ENCODE peak calls at places on chromosomes 13 and 19, in six cellular contexts. One of them, this sample, is unnamed.

GRCh38 chr19:54011507-54012211 is 20.2 kb downstream of the CACNG6 start:
- DNase-seq in iPS-NIHi11: peak; percentile 61
- DNase-seq in neural crest cell: no peak
- DNase-seq in activated CD8-positive, alpha-beta T cell treated with anti-CD3 and anti-CD28 coated beads for 36 hours: no peak
- DNase-seq in amniotic stem cell: no peak
- DNase-seq in T follicular helper cell: no peak
- DNase-seq in this sample: no peak

GRCh38 chr19:8494158-8494557 is 8.3 kb downstream of the PRAM1 start:
- DNase-seq in amniotic stem cell: no peak
- DNase-seq in activated CD8-positive, alpha-beta T cell treated with anti-CD3 and anti-CD28 coated beads for 36 hours: peak; percentile 43
- DNase-seq in neural crest cell: no peak
- DNase-seq in T follicular helper cell: no peak
- DNase-seq in iPS-NIHi11: no peak
- DNase-seq in this sample: no peak

GRCh38 chr13:53138369-53139036 is 109.9 kb downstream of the OLFM4 start:
- DNase-seq in neural crest cell: no peak
- DNase-seq in amniotic stem cell: no peak
- DNase-seq in T follicular helper cell: no peak
- DNase-seq in activated CD8-positive, alpha-beta T cell treated with anti-CD3 and anti-CD28 coated beads for 36 hours: no peak
- DNase-seq in iPS-NIHi11: no peak
- DNase-seq in this sample: no peak

GRCh38 chr19:31717316-31717715 is 368.1 kb upstream of the TSHZ3 start:
- DNase-seq in neural crest cell: no peak
- DNase-seq in iPS-NIHi11: no peak
- DNase-seq in amniotic stem cell: no peak
- DNase-seq in T follicular helper cell: no peak
- DNase-seq in activated CD8-positive, alpha-beta T cell treated with anti-CD3 and anti-CD28 coated beads for 36 hours: no peak
- DNase-seq in this sample: no peak

GRCh38 chr13:40969169-40969901 is 49.8 kb downstream of the ELF1 start:
- DNase-seq in activated CD8-positive, alpha-beta T cell treated with anti-CD3 and anti-CD28 coated beads for 36 hours: peak; percentile 54
- DNase-seq in neural crest cell: no peak
- DNase-seq in amniotic stem cell: no peak
- DNase-seq in iPS-NIHi11: no peak
- DNase-seq in T follicular helper cell: no peak
- DNase-seq in this sample: no peak

GRCh38 chr13:109622006-109622405 is 164.4 kb downstream of the IRS2 start:
- DNase-seq in T follicular helper cell: no peak
- DNase-seq in neural crest cell: no peak
- DNase-seq in activated CD8-positive, alpha-beta T cell treated with anti-CD3 and anti-CD28 coated beads for 36 hours: no peak
- DNase-seq in iPS-NIHi11: no peak
- DNase-seq in amniotic stem cell: no peak
- DNase-seq in this sample: no peak

GRCh38 chr19:39951686-39952085 is 17.3 kb upstream of the FCGBP start:
- DNase-seq in activated CD8-positive, alpha-beta T cell treated with anti-CD3 and anti-CD28 coated beads for 36 hours: no peak
- DNase-seq in T follicular helper cell: no peak
- DNase-seq in neural crest cell: no peak
- DNase-seq in amniotic stem cell: no peak
- DNase-seq in iPS-NIHi11: no peak
- DNase-seq in this sample: no peak

GRCh38 chr13:37306778-37307544 is 201.5 kb upstream of the CSNK1A1L start:
- DNase-seq in neural crest cell: no peak
- DNase-seq in amniotic stem cell: peak; percentile 76
- DNase-seq in T follicular helper cell: no peak
- DNase-seq in activated CD8-positive, alpha-beta T cell treated with anti-CD3 and anti-CD28 coated beads for 36 hours: no peak
- DNase-seq in iPS-NIHi11: no peak
- DNase-seq in this sample: no peak

GRCh38 chr19:13398780-13399726 is 107.2 kb downstream of the CACNA1A start:
- DNase-seq in iPS-NIHi11: no peak
- DNase-seq in T follicular helper cell: no peak
- DNase-seq in amniotic stem cell: peak; percentile 47
- DNase-seq in neural crest cell: no peak
- DNase-seq in activated CD8-positive, alpha-beta T cell treated with anti-CD3 and anti-CD28 coated beads for 36 hours: no peak
- DNase-seq in this sample: no peak

GRCh38 chr19:1223018-1223855 is 14.6 kb downstream of the CBARP start:
- DNase-seq in neural crest cell: no peak
- DNase-seq in activated CD8-positive, alpha-beta T cell treated with anti-CD3 and anti-CD28 coated beads for 36 hours: peak; percentile 62
- DNase-seq in T follicular helper cell: no peak
- DNase-seq in amniotic stem cell: no peak
- DNase-seq in iPS-NIHi11: peak; percentile 87
- DNase-seq in this sample: no peak

GRCh38 chr13:98155475-98156111 is 12.7 kb downstream of the FARP1 start:
- DNase-seq in activated CD8-positive, alpha-beta T cell treated with anti-CD3 and anti-CD28 coated beads for 36 hours: no peak
- DNase-seq in T follicular helper cell: no peak
- DNase-seq in iPS-NIHi11: no peak
- DNase-seq in amniotic stem cell: no peak
- DNase-seq in neural crest cell: no peak
- DNase-seq in this sample: no peak

GRCh38 chr13:99434258-99434788 is 66.9 kb upstream of the TM9SF2 start:
- DNase-seq in amniotic stem cell: no peak
- DNase-seq in activated CD8-positive, alpha-beta T cell treated with anti-CD3 and anti-CD28 coated beads for 36 hours: peak; percentile 93
- DNase-seq in T follicular helper cell: peak; percentile 80
- DNase-seq in neural crest cell: no peak
- DNase-seq in iPS-NIHi11: no peak
- DNase-seq in this sample: peak; percentile 39

GRCh38 chr13:88022826-88023225 is 351.7 kb downstream of the SLITRK5 start:
- DNase-seq in iPS-NIHi11: no peak
- DNase-seq in neural crest cell: no peak
- DNase-seq in T follicular helper cell: no peak
- DNase-seq in amniotic stem cell: no peak
- DNase-seq in activated CD8-positive, alpha-beta T cell treated with anti-CD3 and anti-CD28 coated beads for 36 hours: no peak
- DNase-seq in this sample: no peak

GRCh38 chr19:2478324-2478755 is 2.4 kb downstream of the GADD45B start:
- DNase-seq in amniotic stem cell: no peak
- DNase-seq in activated CD8-positive, alpha-beta T cell treated with anti-CD3 and anti-CD28 coated beads for 36 hours: peak; percentile 78
- DNase-seq in T follicular helper cell: peak; percentile 61
- DNase-seq in neural crest cell: no peak
- DNase-seq in iPS-NIHi11: no peak
- DNase-seq in this sample: peak; percentile 80

GRCh38 chr19:37551123-37551993 is 43.2 kb downstream of the ZNF571 start:
- DNase-seq in T follicular helper cell: peak; percentile 44
- DNase-seq in neural crest cell: no peak
- DNase-seq in iPS-NIHi11: peak; percentile 24
- DNase-seq in amniotic stem cell: no peak
- DNase-seq in activated CD8-positive, alpha-beta T cell treated with anti-CD3 and anti-CD28 coated beads for 36 hours: peak; percentile 71
- DNase-seq in this sample: peak; percentile 60

GRCh38 chr13:25821761-25822160 is 230.1 kb downstream of the SHISA2 start:
- DNase-seq in amniotic stem cell: no peak
- DNase-seq in activated CD8-positive, alpha-beta T cell treated with anti-CD3 and anti-CD28 coated beads for 36 hours: no peak
- DNase-seq in neural crest cell: no peak
- DNase-seq in iPS-NIHi11: no peak
- DNase-seq in T follicular helper cell: no peak
- DNase-seq in this sample: no peak

GRCh38 chr19:18946918-18947317 is 5.9 kb upstream of the HOMER3 start:
- DNase-seq in iPS-NIHi11: no peak
- DNase-seq in neural crest cell: no peak
- DNase-seq in T follicular helper cell: no peak
- DNase-seq in activated CD8-positive, alpha-beta T cell treated with anti-CD3 and anti-CD28 coated beads for 36 hours: no peak
- DNase-seq in amniotic stem cell: no peak
- DNase-seq in this sample: no peak

GRCh38 chr19:10327793-10328192 is 5.5 kb downstream of the RAVER1 start:
- DNase-seq in neural crest cell: no peak
- DNase-seq in amniotic stem cell: no peak
- DNase-seq in activated CD8-positive, alpha-beta T cell treated with anti-CD3 and anti-CD28 coated beads for 36 hours: no peak
- DNase-seq in iPS-NIHi11: no peak
- DNase-seq in T follicular helper cell: no peak
- DNase-seq in this sample: no peak

GRCh38 chr13:90447735-90448103 is 899.8 kb upstream of the MIR17HG start:
- DNase-seq in amniotic stem cell: no peak
- DNase-seq in activated CD8-positive, alpha-beta T cell treated with anti-CD3 and anti-CD28 coated beads for 36 hours: no peak
- DNase-seq in T follicular helper cell: no peak
- DNase-seq in neural crest cell: no peak
- DNase-seq in iPS-NIHi11: peak; percentile 24
- DNase-seq in this sample: no peak